ENCODE peak calls at places on chromosomes 4 and X, in six cellular contexts. D is OCI-LY7, B is fibroblast of mammary gland, Z is lung microvascular endothelial cell, J is NCI-H1092, Q is NCI-H1930. M is an unnamed sample.
A peak's percentile ranks its signal among the peaks of the same experiment; 100 is the strongest.

GRCh38 chr4:68272860-68273259 is 27.4 kb upstream of the TMPRSS11B start:
- DNase-seq in D (no peak), B (peak; percentile 1), Z (no peak), J (no peak), Q (no peak), M (no peak)

GRCh38 chr4:145541266-145541770 is 59.7 kb downstream of the SMAD1 start:
- DNase-seq in D (no peak), B (peak; percentile 41), Z (no peak), J (no peak), Q (peak; percentile 35), M (no peak)

GRCh38 chrX:134676440-134676839 is 18.2 kb upstream of the PLAC1 start:
- DNase-seq in D (no peak), B (peak; percentile 72), Z (no peak), J (no peak), Q (no peak), M (peak; percentile 47)

GRCh38 chr4:26124753-26125236 is 196.0 kb upstream of the RBPJ start:
- DNase-seq in D (no peak), B (peak; percentile 31), Z (no peak), J (no peak), Q (no peak), M (no peak)

GRCh38 chrX:136546369-136546768 is 14.4 kb downstream of the VGLL1 start:
- DNase-seq in D (no peak), B (no peak), Z (no peak), J (no peak), Q (no peak), M (no peak)

GRCh38 chrX:48490661-48491060 is 14.7 kb downstream of the FTSJ1 start:
- DNase-seq in D (no peak), B (peak; percentile 49), Z (no peak), J (no peak), Q (no peak), M (no peak)

GRCh38 chr4:83664741-83665140 is 128.8 kb downstream of the GPAT3 start:
- DNase-seq in D (no peak), B (no peak), Z (no peak), J (no peak), Q (no peak), M (no peak)

GRCh38 chr4:168360271-168360670 is 41.7 kb upstream of the DDX60 start:
- DNase-seq in D (no peak), B (no peak), Z (no peak), J (no peak), Q (no peak), M (no peak)

GRCh38 chr4:1192091-1192492 is 19.7 kb upstream of the SPON2 start:
- DNase-seq in D (no peak), B (peak; percentile 99), Z (peak; percentile 85), J (no peak), Q (no peak), M (peak; percentile 92)

GRCh38 chrX:71492086-71493065 is 40.5 kb upstream of the OGT start:
- DNase-seq in D (no peak), B (peak; percentile 57), Z (peak; percentile 27), J (no peak), Q (no peak), M (peak; percentile 53)